ENCODE peak calls at places on chromosomes 3 and 15, in five cellular contexts. P is AG04450; B is epithelial cell of proximal tubule; Y is hypothalamus; S is stimulated activated CD4-positive, alpha-beta T cell treated with anti-CD3 and anti-CD28 coated beads, TNF-alpha, amount 100 ng/mL, for 4 hours. Q is an unnamed sample.
A peak's percentile ranks its signal among the peaks of the same experiment; 100 is the strongest.

GRCh38 chr3:120908803-120909601 is 997 bp downstream of the STXBP5L start:
- DNase-seq in P (no peak), Y (peak; percentile 23), B (no peak), S (no peak), Q (no peak)

GRCh38 chr3:10173926-10174435 is 9.3 kb downstream of the IRAK2 start:
- DNase-seq in S (no peak), Y (peak; percentile 49), B (peak; percentile 94), P (peak; percentile 93), Q (peak; percentile 77)

GRCh38 chr15:63933522-63933921 is 99.8 kb upstream of the HERC1 start:
- DNase-seq in S (no peak), P (no peak), B (no peak), Y (no peak), Q (no peak)

GRCh38 chr3:73580343-73580742 is 44.4 kb downstream of the PDZRN3 start:
- DNase-seq in Y (no peak), P (peak; percentile 90), B (no peak), S (no peak), Q (no peak)

GRCh38 chr15:39194431-39194830 is 386.4 kb upstream of the THBS1 start:
- DNase-seq in P (no peak), S (no peak), B (no peak), Y (no peak), Q (no peak)

GRCh38 chr3:66297260-66297863 is 76.6 kb downstream of the SLC25A26 start:
- DNase-seq in Y (no peak), B (no peak), P (no peak), S (no peak), Q (no peak)

GRCh38 chr3:100213891-100214573 is 46.8 kb upstream of the TBC1D23 start:
- DNase-seq in P (no peak), S (no peak), Y (no peak), B (no peak), Q (no peak)

GRCh38 chr3:183539821-183540220 is 15.7 kb downstream of the KLHL6 start:
- DNase-seq in P (no peak), B (no peak), S (no peak), Y (no peak), Q (no peak)

GRCh38 chr3:33975463-33975862 is 177.0 kb downstream of the PDCD6IP start:
- DNase-seq in Y (no peak), S (no peak), P (no peak), B (no peak), Q (no peak)

GRCh38 chr3:194083253-194084224 is 52.4 kb upstream of the HES1 start:
- DNase-seq in B (no peak), Y (no peak), S (no peak), P (no peak), Q (no peak)

GRCh38 chr15:67794832-67795574 is 30.3 kb upstream of the SKOR1 start:
- DNase-seq in P (no peak), S (peak; percentile 13), B (no peak), Y (no peak), Q (no peak)

GRCh38 chr3:120772081-120772480 is 29.5 kb downstream of the GTF2E1 start:
- DNase-seq in Y (no peak), B (no peak), P (no peak), S (no peak), Q (no peak)